ENCODE peak calls at places on chromosomes 7 and 10, in nine cellular contexts. One of them, this sample, is unnamed.

GRCh38 chr10:2978111-2978510 is 89.2 kb upstream of the PFKP start:
- DNase-seq in brain microvascular endothelial cell: no peak
- DNase-seq in Panc1: peak
- DNase-seq in T follicular helper cell: no peak
- DNase-seq in midbrain: peak
- DNase-seq in hippocampal formation: no peak
- DNase-seq in psoas muscle: no peak
- DNase-seq in activated T-helper 9 cell treated with anti-CD3 and anti-CD28 coated beads, Interleukin-2, amount 50 U/mL, for 16 hours: no peak
- DNase-seq in body of pancreas: no peak
- DNase-seq in this sample: peak

GRCh38 chr10:110852897-110853296 is 18.8 kb upstream of the PDCD4 start:
- DNase-seq in brain microvascular endothelial cell: no peak
- DNase-seq in Panc1: no peak
- DNase-seq in T follicular helper cell: no peak
- DNase-seq in midbrain: no peak
- DNase-seq in hippocampal formation: no peak
- DNase-seq in psoas muscle: no peak
- DNase-seq in activated T-helper 9 cell treated with anti-CD3 and anti-CD28 coated beads, Interleukin-2, amount 50 U/mL, for 16 hours: no peak
- DNase-seq in body of pancreas: no peak
- DNase-seq in this sample: no peak

GRCh38 chr7:16978358-16979244 is 96.8 kb upstream of the AGR3 start:
- DNase-seq in brain microvascular endothelial cell: peak
- DNase-seq in Panc1: peak
- DNase-seq in T follicular helper cell: no peak
- DNase-seq in midbrain: no peak
- DNase-seq in hippocampal formation: no peak
- DNase-seq in psoas muscle: no peak
- DNase-seq in activated T-helper 9 cell treated with anti-CD3 and anti-CD28 coated beads, Interleukin-2, amount 50 U/mL, for 16 hours: no peak
- DNase-seq in body of pancreas: no peak
- DNase-seq in this sample: peak

GRCh38 chr7:101594790-101595189 is 34.3 kb downstream of the MYL10 start:
- DNase-seq in brain microvascular endothelial cell: no peak
- DNase-seq in Panc1: no peak
- DNase-seq in T follicular helper cell: no peak
- DNase-seq in midbrain: no peak
- DNase-seq in hippocampal formation: no peak
- DNase-seq in psoas muscle: no peak
- DNase-seq in activated T-helper 9 cell treated with anti-CD3 and anti-CD28 coated beads, Interleukin-2, amount 50 U/mL, for 16 hours: no peak
- DNase-seq in body of pancreas: no peak
- DNase-seq in this sample: no peak

GRCh38 chr10:4212111-4212635 is 427.2 kb upstream of the KLF6 start:
- DNase-seq in brain microvascular endothelial cell: no peak
- DNase-seq in Panc1: no peak
- DNase-seq in T follicular helper cell: no peak
- DNase-seq in midbrain: no peak
- DNase-seq in hippocampal formation: no peak
- DNase-seq in psoas muscle: no peak
- DNase-seq in activated T-helper 9 cell treated with anti-CD3 and anti-CD28 coated beads, Interleukin-2, amount 50 U/mL, for 16 hours: no peak
- DNase-seq in body of pancreas: no peak
- DNase-seq in this sample: no peak

GRCh38 chr7:142554555-142555532 is 194.4 kb upstream of the PRSS1 start:
- DNase-seq in brain microvascular endothelial cell: no peak
- DNase-seq in Panc1: no peak
- DNase-seq in T follicular helper cell: no peak
- DNase-seq in midbrain: no peak
- DNase-seq in hippocampal formation: no peak
- DNase-seq in psoas muscle: no peak
- DNase-seq in activated T-helper 9 cell treated with anti-CD3 and anti-CD28 coated beads, Interleukin-2, amount 50 U/mL, for 16 hours: no peak
- DNase-seq in body of pancreas: no peak
- DNase-seq in this sample: no peak

GRCh38 chr7:116834815-116835533 is 27.4 kb upstream of the CAPZA2 start:
- DNase-seq in brain microvascular endothelial cell: peak
- DNase-seq in Panc1: no peak
- DNase-seq in T follicular helper cell: no peak
- DNase-seq in midbrain: no peak
- DNase-seq in hippocampal formation: no peak
- DNase-seq in psoas muscle: no peak
- DNase-seq in activated T-helper 9 cell treated with anti-CD3 and anti-CD28 coated beads, Interleukin-2, amount 50 U/mL, for 16 hours: no peak
- DNase-seq in body of pancreas: peak
- DNase-seq in this sample: peak

GRCh38 chr10:75187961-75188426 is 22.6 kb upstream of the VDAC2 start:
- DNase-seq in brain microvascular endothelial cell: peak
- DNase-seq in Panc1: no peak
- DNase-seq in T follicular helper cell: peak
- DNase-seq in midbrain: peak
- DNase-seq in hippocampal formation: peak
- DNase-seq in psoas muscle: peak
- DNase-seq in activated T-helper 9 cell treated with anti-CD3 and anti-CD28 coated beads, Interleukin-2, amount 50 U/mL, for 16 hours: peak
- DNase-seq in body of pancreas: peak
- DNase-seq in this sample: peak

GRCh38 chr10:118763202-118763988 is 8.6 kb upstream of the CACUL1 start:
- DNase-seq in brain microvascular endothelial cell: no peak
- DNase-seq in Panc1: no peak
- DNase-seq in T follicular helper cell: no peak
- DNase-seq in midbrain: no peak
- DNase-seq in hippocampal formation: no peak
- DNase-seq in psoas muscle: no peak
- DNase-seq in activated T-helper 9 cell treated with anti-CD3 and anti-CD28 coated beads, Interleukin-2, amount 50 U/mL, for 16 hours: no peak
- DNase-seq in body of pancreas: no peak
- DNase-seq in this sample: no peak

GRCh38 chr7:116408166-116408565 is 91.4 kb upstream of the CAV2 start:
- DNase-seq in brain microvascular endothelial cell: no peak
- DNase-seq in Panc1: no peak
- DNase-seq in T follicular helper cell: no peak
- DNase-seq in midbrain: no peak
- DNase-seq in hippocampal formation: no peak
- DNase-seq in psoas muscle: no peak
- DNase-seq in activated T-helper 9 cell treated with anti-CD3 and anti-CD28 coated beads, Interleukin-2, amount 50 U/mL, for 16 hours: no peak
- DNase-seq in body of pancreas: no peak
- DNase-seq in this sample: no peak

GRCh38 chr10:126088144-126088543 is 191.8 kb downstream of the FANK1 start:
- DNase-seq in brain microvascular endothelial cell: peak
- DNase-seq in Panc1: no peak
- DNase-seq in T follicular helper cell: no peak
- DNase-seq in midbrain: no peak
- DNase-seq in hippocampal formation: no peak
- DNase-seq in psoas muscle: no peak
- DNase-seq in activated T-helper 9 cell treated with anti-CD3 and anti-CD28 coated beads, Interleukin-2, amount 50 U/mL, for 16 hours: no peak
- DNase-seq in body of pancreas: no peak
- DNase-seq in this sample: no peak

GRCh38 chr7:37287093-37287492 is 161.6 kb downstream of the ELMO1 start:
- DNase-seq in brain microvascular endothelial cell: no peak
- DNase-seq in Panc1: no peak
- DNase-seq in T follicular helper cell: no peak
- DNase-seq in midbrain: no peak
- DNase-seq in hippocampal formation: no peak
- DNase-seq in psoas muscle: no peak
- DNase-seq in activated T-helper 9 cell treated with anti-CD3 and anti-CD28 coated beads, Interleukin-2, amount 50 U/mL, for 16 hours: no peak
- DNase-seq in body of pancreas: no peak
- DNase-seq in this sample: no peak

GRCh38 chr10:112663181-112663879 is 216.3 kb downstream of the VTI1A start:
- DNase-seq in brain microvascular endothelial cell: peak
- DNase-seq in Panc1: no peak
- DNase-seq in T follicular helper cell: no peak
- DNase-seq in midbrain: no peak
- DNase-seq in hippocampal formation: no peak
- DNase-seq in psoas muscle: no peak
- DNase-seq in activated T-helper 9 cell treated with anti-CD3 and anti-CD28 coated beads, Interleukin-2, amount 50 U/mL, for 16 hours: no peak
- DNase-seq in body of pancreas: no peak
- DNase-seq in this sample: peak

GRCh38 chr10:44974628-44975431 is 3.8 kb downstream of the DEPP1 start:
- DNase-seq in brain microvascular endothelial cell: peak
- DNase-seq in Panc1: no peak
- DNase-seq in T follicular helper cell: peak
- DNase-seq in midbrain: peak
- DNase-seq in hippocampal formation: peak
- DNase-seq in psoas muscle: peak
- DNase-seq in activated T-helper 9 cell treated with anti-CD3 and anti-CD28 coated beads, Interleukin-2, amount 50 U/mL, for 16 hours: peak
- DNase-seq in body of pancreas: peak
- DNase-seq in this sample: peak